ENCODE peak calls at places on chromosomes 7 and 10, in eight cellular contexts. F, E, H, Y, M, V, C and G are unnamed samples.

GRCh38 chr7:26348987-26349809 is 57.5 kb downstream of the SNX10 start:
- DNase-seq in M (no peak), Y (no peak), V (no peak), E (no peak), H (no peak), C (no peak), F (no peak), G (no peak)

GRCh38 chr7:157001920-157002818 is 8.3 kb downstream of the MNX1 start:
- DNase-seq in E (no peak), Y (no peak), F (peak), H (no peak), M (no peak), V (no peak), C (no peak), G (no peak)

GRCh38 chr10:22597142-22597541 is 117.2 kb downstream of the PIP4K2A start:
- DNase-seq in F (no peak), M (no peak), Y (no peak), H (no peak), C (no peak), V (peak), E (no peak), G (peak)

GRCh38 chr7:55377162-55377810 is 12.1 kb downstream of the LANCL2 start:
- DNase-seq in E (no peak), H (no peak), M (no peak), Y (no peak), V (no peak), F (no peak), C (no peak), G (no peak)

GRCh38 chr7:150417239-150417638 is 33.2 kb upstream of the GIMAP8 start:
- DNase-seq in H (no peak), E (no peak), C (no peak), Y (no peak), F (no peak), V (no peak), M (no peak), G (no peak)

GRCh38 chr7:108323305-108323832 is 132.9 kb downstream of the NRCAM start:
- DNase-seq in E (no peak), H (no peak), M (no peak), Y (no peak), F (no peak), V (no peak), C (no peak), G (no peak)

GRCh38 chr7:81937091-81937490 is 167.2 kb upstream of the HGF start:
- DNase-seq in Y (no peak), M (no peak), V (no peak), F (no peak), C (no peak), E (no peak), H (no peak), G (no peak)

GRCh38 chr7:56124981-56125380 is 8.8 kb upstream of the NUPR2 start:
- DNase-seq in M (no peak), E (no peak), H (no peak), V (no peak), Y (no peak), C (no peak), F (no peak), G (no peak)

GRCh38 chr7:36155811-36156361 is 2.8 kb downstream of the EEPD1 start:
- DNase-seq in F (no peak), M (no peak), Y (no peak), V (no peak), H (no peak), C (no peak), E (no peak), G (no peak)

GRCh38 chr7:104548861-104549260 is 220.5 kb downstream of the LHFPL3 start:
- DNase-seq in M (no peak), C (no peak), F (no peak), Y (peak), H (no peak), V (peak), E (no peak), G (no peak)

GRCh38 chr7:136078630-136079029 is 101.5 kb upstream of the MTPN start:
- DNase-seq in F (no peak), E (no peak), Y (no peak), C (no peak), M (no peak), H (no peak), V (no peak), G (no peak)

GRCh38 chr10:43980715-43981114 is 332.0 kb upstream of the ZNF32 start:
- DNase-seq in H (no peak), F (no peak), V (no peak), M (no peak), Y (no peak), C (no peak), E (no peak), G (no peak)

GRCh38 chr7:144656960-144657359 is 178.9 kb downstream of the TPK1 start:
- DNase-seq in F (no peak), V (peak), C (no peak), E (no peak), H (no peak), Y (no peak), M (no peak), G (no peak)

GRCh38 chr7:7265057-7265456 is 82.7 kb downstream of the C1GALT1 start:
- DNase-seq in M (no peak), H (no peak), E (no peak), F (no peak), C (no peak), V (no peak), Y (no peak), G (peak)

GRCh38 chr10:114336823-114337509 is 67.3 kb downstream of the AFAP1L2 start:
- DNase-seq in M (no peak), Y (no peak), C (no peak), F (no peak), E (no peak), V (no peak), H (no peak), G (no peak)

GRCh38 chr10:73841526-73842285 is 30.3 kb upstream of the NDST2 start:
- DNase-seq in C (no peak), M (no peak), E (no peak), H (no peak), Y (no peak), F (no peak), V (no peak), G (peak)

GRCh38 chr7:6306471-6306870 is 34.0 kb upstream of the CYTH3 start:
- DNase-seq in C (no peak), H (no peak), Y (no peak), V (peak), F (no peak), M (no peak), E (peak), G (peak)

GRCh38 chr10:33087142-33087541 is 129.1 kb upstream of the ITGB1 start:
- DNase-seq in F (no peak), M (no peak), V (no peak), Y (no peak), H (no peak), E (no peak), C (no peak), G (no peak)

GRCh38 chr7:100825215-100825671 is 2.1 kb downstream of the EPHB4 start:
- DNase-seq in E (no peak), C (no peak), M (no peak), Y (no peak), F (no peak), V (peak), H (no peak), G (peak)